ENCODE peak calls at places on chromosomes 12 and 14, in ten cellular contexts. Q, A, C, J, H, U, M, P, W and X are unnamed samples.

GRCh38 chr14:49754570-49755097 is 13.3 kb upstream of the KLHDC2 start:
- DNase-seq in W (no peak), M (peak), U (no peak), P (no peak), J (no peak), C (no peak), A (no peak), Q (no peak), H (no peak), X (no peak)

GRCh38 chr14:42804146-42804545 is 1197.5 kb downstream of the LRFN5 start:
- DNase-seq in Q (no peak), W (no peak), J (no peak), U (no peak), H (no peak), M (no peak), P (peak), C (no peak), A (no peak), X (no peak)

GRCh38 chr14:77000340-77001235 is 27.9 kb downstream of the IRF2BPL start:
- DNase-seq in U (no peak), J (no peak), W (peak), H (peak), Q (peak), M (peak), P (peak), A (peak), C (no peak), X (no peak)

GRCh38 chr12:57515934-57516541 is 4.3 kb downstream of the DDIT3 start:
- DNase-seq in Q (no peak), H (no peak), U (no peak), P (no peak), A (no peak), J (no peak), W (no peak), C (no peak), M (no peak), X (no peak)

GRCh38 chr12:45483571-45483970 is 245.9 kb upstream of the ARID2 start:
- DNase-seq in A (no peak), W (no peak), C (no peak), U (no peak), Q (no peak), M (no peak), P (no peak), J (no peak), H (peak), X (no peak)

GRCh38 chr12:129827985-129828384 is 75.8 kb downstream of the TMEM132D start:
- DNase-seq in M (no peak), C (no peak), Q (no peak), P (no peak), A (no peak), J (no peak), U (no peak), W (no peak), H (peak), X (no peak)

GRCh38 chr14:98692832-98693231 is 579.2 kb downstream of the BCL11B start:
- DNase-seq in C (no peak), Q (no peak), P (no peak), U (no peak), M (no peak), A (no peak), J (no peak), W (no peak), H (no peak), X (no peak)

GRCh38 chr12:123250471-123251383 is 17.5 kb downstream of the MTRFR start:
- DNase-seq in J (no peak), W (no peak), U (no peak), M (peak), P (peak), C (no peak), A (no peak), H (no peak), Q (no peak), X (no peak)

GRCh38 chr14:93090826-93091583 is 24.7 kb downstream of the ITPK1 start:
- DNase-seq in A (no peak), J (no peak), H (no peak), W (no peak), Q (no peak), U (no peak), M (no peak), C (no peak), P (peak), X (no peak)

GRCh38 chr14:88129306-88130056 is 124.5 kb downstream of the GPR65 start:
- DNase-seq in H (peak), P (peak), C (no peak), U (no peak), M (peak), W (peak), Q (peak), A (peak), J (no peak), X (no peak)

GRCh38 chr12:31715283-31715825 is 13.5 kb downstream of the AMN1 start:
- DNase-seq in C (no peak), Q (no peak), J (peak), P (no peak), A (no peak), W (no peak), H (peak), U (no peak), M (no peak), X (no peak)

GRCh38 chr12:132314516-132315233 is 14.7 kb downstream of the GALNT9 start:
- DNase-seq in U (no peak), J (no peak), A (no peak), W (no peak), C (no peak), P (no peak), Q (peak), M (no peak), H (no peak), X (no peak)

GRCh38 chr12:78793491-78793890 is 71.1 kb upstream of the SYT1 start:
- DNase-seq in J (no peak), W (no peak), C (no peak), H (no peak), M (no peak), P (no peak), A (no peak), Q (no peak), U (no peak), X (no peak)

GRCh38 chr14:64401923-64402322 is 13.8 kb downstream of the MTHFD1 start:
- DNase-seq in J (no peak), H (no peak), P (no peak), M (no peak), C (no peak), Q (no peak), W (no peak), U (no peak), A (no peak), X (no peak)

GRCh38 chr12:24230061-24230460 is 280.6 kb upstream of the SOX5 start:
- DNase-seq in P (no peak), M (no peak), U (no peak), Q (no peak), J (no peak), H (peak), W (no peak), C (no peak), A (no peak), X (no peak)

GRCh38 chr14:32345311-32345771 is 16.2 kb downstream of the AKAP6 start:
- DNase-seq in U (no peak), P (peak), M (no peak), H (peak), A (no peak), Q (no peak), W (no peak), J (no peak), C (no peak), X (no peak)

GRCh38 chr12:4268549-4269181 is 4.9 kb upstream of the CCND2 start:
- DNase-seq in Q (peak), P (peak), A (no peak), H (no peak), W (no peak), C (no peak), U (no peak), J (no peak), M (no peak), X (no peak)

GRCh38 chr12:40344312-40344711 is 119.5 kb downstream of the LRRK2 start:
- DNase-seq in H (no peak), C (no peak), A (no peak), M (no peak), J (no peak), P (no peak), W (no peak), U (no peak), Q (no peak), X (no peak)

GRCh38 chr12:40618621-40619020 is 73.6 kb upstream of the CNTN1 start:
- DNase-seq in J (no peak), A (no peak), C (no peak), W (no peak), U (no peak), H (no peak), P (no peak), M (no peak), Q (no peak), X (no peak)

GRCh38 chr14:71932229-71932951 is at the start of gene RGS6:
- DNase-seq in W (no peak), P (no peak), A (no peak), Q (no peak), M (peak), H (no peak), C (no peak), U (no peak), J (peak), X (no peak)

GRCh38 chr12:6603095-6603567 is 4.0 kb downstream of the CHD4 start:
- DNase-seq in U (no peak), A (no peak), J (no peak), P (peak), M (no peak), Q (peak), W (peak), C (peak), H (peak), X (no peak)

GRCh38 chr12:19744760-19745218 is 305.5 kb downstream of the AEBP2 start:
- DNase-seq in C (no peak), U (no peak), W (peak), H (peak), J (no peak), Q (no peak), A (no peak), M (peak), P (peak), X (no peak)